ENCODE peak calls at places on chromosome 9, in five cellular contexts. A, H, R, I and X are unnamed samples.

GRCh38 chr9:136762915-136763648 is 1.2 kb downstream of the LCN15 start:
- DNase-seq in A (peak; percentile 50), H (no peak), R (no peak), I (no peak), X (no peak)

GRCh38 chr9:125655074-125655633 is 51.9 kb downstream of the MAPKAP1 start:
- DNase-seq in A (no peak), H (no peak), R (no peak), I (no peak), X (no peak)

GRCh38 chr9:34957492-34958410 is at the start of gene PHF24:
- DNase-seq in A (peak; percentile 70), H (no peak), R (no peak), I (no peak), X (no peak)

GRCh38 chr9:5510991-5511390 is 660 bp downstream of the PDCD1LG2 start:
- DNase-seq in A (no peak), H (no peak), R (no peak), I (no peak), X (no peak)

GRCh38 chr9:119453490-119453911 is 84.3 kb upstream of the BRINP1 start:
- DNase-seq in A (no peak), H (peak; percentile 27), R (no peak), I (no peak), X (no peak)

GRCh38 chr9:132774886-132775285 is 103.2 kb downstream of the AK8 start:
- DNase-seq in A (no peak), H (no peak), R (no peak), I (no peak), X (no peak)

GRCh38 chr9:1979815-1980367 is 35.3 kb upstream of the SMARCA2 start:
- DNase-seq in A (peak; percentile 11), H (no peak), R (no peak), I (peak; percentile 75), X (peak; percentile 26)

GRCh38 chr9:103625161-103625804 is 468.8 kb upstream of the SMC2 start:
- DNase-seq in A (no peak), H (no peak), R (no peak), I (no peak), X (no peak)

GRCh38 chr9:34267660-34268059 is 61.4 kb downstream of the KIF24 start:
- DNase-seq in A (no peak), H (no peak), R (no peak), I (no peak), X (no peak)

GRCh38 chr9:97527626-97528528 is 26.4 kb downstream of the TMOD1 start:
- DNase-seq in A (no peak), H (no peak), R (no peak), I (no peak), X (no peak)

GRCh38 chr9:757246-757881 is 84.1 kb upstream of the DMRT1 start:
- DNase-seq in A (peak; percentile 64), H (peak; percentile 30), R (no peak), I (peak; percentile 61), X (peak; percentile 33)

GRCh38 chr9:78144663-78145377 is 91.1 kb upstream of the CEP78 start:
- DNase-seq in A (no peak), H (no peak), R (no peak), I (no peak), X (no peak)

GRCh38 chr9:89234636-89235035 is 56.0 kb upstream of the SHC3 start:
- DNase-seq in A (no peak), H (peak; percentile 33), R (no peak), I (no peak), X (no peak)

GRCh38 chr9:6764570-6765334 is 7.0 kb downstream of the KDM4C start:
- DNase-seq in A (no peak), H (no peak), R (no peak), I (no peak), X (no peak)

GRCh38 chr9:83266618-83267543 is 203.9 kb upstream of the RASEF start:
- DNase-seq in A (peak; percentile 39), H (peak; percentile 90), R (no peak), I (no peak), X (no peak)

GRCh38 chr9:680106-680505 is 161.4 kb upstream of the DMRT1 start:
- DNase-seq in A (no peak), H (no peak), R (no peak), I (no peak), X (no peak)

GRCh38 chr9:81145331-81145963 is 543.9 kb downstream of the TLE1 start:
- DNase-seq in A (no peak), H (no peak), R (no peak), I (peak; percentile 52), X (no peak)

GRCh38 chr9:138066049-138066448 is 188.5 kb downstream of the CACNA1B start:
- DNase-seq in A (no peak), H (no peak), R (peak; percentile 34), I (no peak), X (peak; percentile 25)

GRCh38 chr9:93169444-93169843 is 14.5 kb upstream of the WNK2 start:
- DNase-seq in A (no peak), H (no peak), R (no peak), I (no peak), X (no peak)

GRCh38 chr9:13131991-13132390 is 147.5 kb downstream of the MPDZ start:
- DNase-seq in A (no peak), H (no peak), R (no peak), I (no peak), X (no peak)

GRCh38 chr9:82124090-82124489 is 135.5 kb downstream of the SPATA31D1 start:
- DNase-seq in A (no peak), H (no peak), R (no peak), I (no peak), X (peak; percentile 50)

DNA sequence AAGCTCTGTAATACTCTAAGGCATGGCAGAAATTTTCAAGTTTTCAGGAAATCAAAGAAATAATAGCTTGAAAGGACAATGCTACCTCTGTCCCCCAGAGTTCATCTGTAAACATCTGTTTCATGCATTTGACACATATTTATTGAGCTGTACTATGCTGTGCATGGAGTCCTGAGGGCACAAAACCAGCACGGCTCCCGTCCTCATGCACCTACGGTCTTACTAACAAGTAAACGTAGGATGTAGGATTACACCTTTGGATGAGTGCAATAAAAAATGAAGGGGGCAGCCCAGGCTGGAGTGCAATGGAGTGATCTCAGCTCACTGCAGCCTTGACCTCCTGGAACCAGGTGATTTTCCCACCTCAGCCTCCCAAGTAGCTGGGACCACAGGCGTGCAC is 81.9 kb downstream of the SPTLC1 start:
- DNase-seq in A (no peak), H (no peak), R (no peak), I (no peak), X (no peak)
- H3K36me3 ChIP-seq in A (no peaks in the 10 kb centered on the region), H (no peaks in the 10 kb centered on the region), R (peaks cover 4% of the 10 kb centered on the region), I (peaks cover 12% of the 10 kb centered on the region), X (peaks cover 24% of the 10 kb centered on the region)

DNA sequence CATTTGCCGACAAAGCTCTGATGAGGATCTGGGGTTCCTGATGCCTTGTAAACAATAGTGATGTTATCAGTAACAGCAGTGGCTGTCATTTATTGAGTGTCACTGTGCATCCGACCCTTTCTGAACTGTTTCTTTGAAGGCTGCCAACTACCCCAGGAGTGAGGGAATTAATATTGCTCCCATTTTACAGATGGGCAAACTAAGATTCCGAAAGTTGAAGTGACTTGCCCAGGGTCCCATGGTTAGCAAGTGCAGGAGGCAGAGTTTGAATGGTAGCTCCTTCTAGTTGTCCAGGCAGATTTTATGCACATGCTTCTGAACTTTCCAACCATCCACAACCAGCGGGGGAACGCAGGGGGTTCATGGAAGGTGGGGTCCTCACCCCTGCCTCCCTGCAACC is 81.9 kb downstream of the COL27A1 start:
- DNase-seq in A (no peak), H (no peak), R (no peak), I (no peak), X (no peak)
- H3K4me1 ChIP-seq in A (peaks cover 8% of the 10 kb centered on the region), H (peaks cover 4% of the 10 kb centered on the region), R (no peaks in the 10 kb centered on the region), I (no peaks in the 10 kb centered on the region), X (no peaks in the 10 kb centered on the region)

GRCh38 chr9:36214571-36214970 is 23.9 kb downstream of the CLTA start:
- DNase-seq in A (no peak), H (no peak), R (no peak), I (no peak), X (no peak)

GRCh38 chr9:36217256-36217968 is 26.7 kb downstream of the CLTA start:
- DNase-seq in A (no peak), H (no peak), R (no peak), I (no peak), X (no peak)

GRCh38 chr9:36221667-36222066 is 30.9 kb downstream of the CLTA start:
- DNase-seq in A (no peak), H (no peak), R (no peak), I (peak; percentile 51), X (no peak)

GRCh38 chr9:36218411-36218901 is 27.7 kb downstream of the CLTA start:
- DNase-seq in A (no peak), H (no peak), R (no peak), I (no peak), X (no peak)

DNA sequence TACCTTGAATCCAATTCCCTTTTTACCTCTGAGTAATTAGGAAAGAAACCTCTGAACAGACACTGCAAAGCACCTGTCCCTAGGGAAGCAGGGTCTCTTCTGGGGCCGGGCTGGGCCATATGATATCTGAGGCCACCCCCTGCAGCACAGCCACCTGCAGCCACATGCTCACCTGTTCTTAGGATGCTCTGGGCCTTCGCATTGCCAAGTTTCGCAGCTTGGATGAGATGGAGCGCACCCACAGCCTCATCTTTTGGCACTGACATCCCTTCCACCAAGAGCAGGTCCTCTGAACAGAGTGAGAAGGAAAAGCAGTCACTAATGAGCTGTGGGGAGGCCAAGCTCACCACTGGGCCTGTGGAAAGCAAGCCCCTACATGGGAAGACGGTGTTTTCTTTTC is 27.3 kb downstream of the CLTA start:
- DNase-seq in A (no peak), H (no peak), R (no peak), I (no peak), X (no peak)
- H3K36me3 ChIP-seq in A (peaks cover 3% of the 10 kb centered on the region), H (no peaks in the 10 kb centered on the region), R (peaks cover 8% of the 10 kb centered on the region), I (peaks cover 67% of the 10 kb centered on the region), X (peaks cover 26% of the 10 kb centered on the region)

GRCh38 chr9:98955259-98955658 is 11.6 kb downstream of the COL15A1 start:
- DNase-seq in A (no peak), H (no peak), R (no peak), I (no peak), X (no peak)
- H3K4me1 ChIP-seq in A (no peaks in the 10 kb centered on the region), H (peaks cover 44% of the 10 kb centered on the region), R (no peaks in the 10 kb centered on the region), I (no peaks in the 10 kb centered on the region), X (peaks cover 33% of the 10 kb centered on the region)

DNA sequence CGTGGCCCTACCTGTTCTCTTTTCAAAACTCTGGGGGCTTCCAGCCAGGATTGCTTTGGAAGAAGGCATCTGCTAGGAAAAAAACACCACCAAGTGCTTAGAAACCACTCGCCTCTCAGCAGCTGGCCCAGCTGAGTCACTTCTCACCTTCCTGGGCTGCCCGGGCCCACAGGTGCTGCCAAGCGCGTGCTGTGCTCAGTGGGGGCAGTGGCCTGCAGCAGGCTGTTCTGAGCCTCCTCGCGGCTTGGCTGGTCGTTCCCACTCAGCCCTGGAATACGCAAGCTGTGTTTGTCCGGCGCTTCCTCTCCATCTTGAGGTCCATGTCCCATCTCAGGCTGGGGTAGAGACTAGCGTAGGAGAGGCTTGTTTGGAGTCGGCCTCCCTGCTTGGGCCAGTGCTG is 102.5 kb upstream of the FCN2 start:
- DNase-seq in A (no peak), H (no peak), R (no peak), I (no peak), X (no peak)
- H3K36me3 ChIP-seq in A (no peaks in the 10 kb centered on the region), H (no peaks in the 10 kb centered on the region), R (no peaks in the 10 kb centered on the region), I (no peaks in the 10 kb centered on the region), X (peaks cover 81% of the 10 kb centered on the region)